ENCODE peak calls at places on chromosomes 3 and 15, in five cellular contexts. W is HFF-Myc, M is endothelial cell, X is pons, R is activated T-helper 1 cell treated with Interleukin-2 at 50 U/mL for 16 hours. A is an unnamed sample.

GRCh38 chr3:130773371-130773770 is 26.7 kb upstream of the PIK3R4 start:
- DNase-seq in R (no peak), W (no peak), M (no peak), X (peak; percentile 17), A (no peak)

GRCh38 chr3:20462226-20462625 is 276.2 kb upstream of the SGO1 start:
- DNase-seq in W (no peak), X (no peak), M (no peak), R (no peak), A (no peak)

GRCh38 chr15:93974804-93975481 is 256.4 kb upstream of the MCTP2 start:
- DNase-seq in R (no peak), M (peak; percentile 35), W (no peak), X (peak; percentile 44), A (no peak)

GRCh38 chr15:48432688-48433087 is 101.5 kb downstream of the DUT start:
- DNase-seq in W (no peak), R (no peak), M (no peak), X (no peak), A (no peak)

GRCh38 chr15:51721199-51721960 is 16.1 kb downstream of the LYSMD2 start:
- DNase-seq in X (no peak), R (no peak), M (no peak), W (no peak), A (no peak)

GRCh38 chr15:57667171-57667924 is 39.2 kb upstream of the POLR2M start:
- DNase-seq in R (no peak), M (no peak), X (peak; percentile 79), W (peak; percentile 79), A (no peak)

GRCh38 chr15:74845581-74845980 is 2.6 kb upstream of the ULK3 start:
- DNase-seq in M (no peak), R (no peak), W (no peak), X (no peak), A (no peak)

GRCh38 chr15:50114381-50114780 is 4.7 kb downstream of the ATP8B4 start:
- DNase-seq in X (peak; percentile 69), M (no peak), W (no peak), R (no peak), A (no peak)

GRCh38 chr3:48130321-48130881 is 57.8 kb downstream of the CDC25A start:
- DNase-seq in X (peak; percentile 68), R (no peak), M (no peak), W (peak; percentile 79), A (no peak)

GRCh38 chr3:14135581-14135980 is 10.7 kb downstream of the TMEM43 start:
- DNase-seq in M (no peak), R (no peak), W (no peak), X (no peak), A (no peak)

GRCh38 chr15:75508741-75509532 is 57.4 kb upstream of the SIN3A start:
- DNase-seq in W (no peak), M (peak; percentile 6), X (no peak), R (no peak), A (no peak)

GRCh38 chr3:32391643-32392529 is at the start of gene CMTM7:
- DNase-seq in W (no peak), R (peak; percentile 50), X (no peak), M (peak; percentile 74), A (peak; percentile 58)

GRCh38 chr3:49673715-49674490 is at the start of gene APEH:
- DNase-seq in X (peak; percentile 93), R (peak; percentile 96), W (peak; percentile 92), M (peak; percentile 93), A (peak; percentile 95)

GRCh38 chr3:101685870-101686307 is 629 bp downstream of the RPL24 start:
- DNase-seq in X (no peak), R (no peak), M (no peak), W (no peak), A (no peak)

GRCh38 chr15:22867886-22868285 is 29.4 kb downstream of the NIPA2 start:
- DNase-seq in R (no peak), M (no peak), X (no peak), W (no peak), A (no peak)

GRCh38 chr3:183377307-183377959 is 51.0 kb downstream of the MCF2L2 start:
- DNase-seq in W (no peak), R (no peak), M (no peak), X (no peak), A (no peak)

A was measured in effector memory CD4-positive, alpha-beta T cell.